ENCODE peak calls at places on chromosomes 5 and 9, in eight cellular contexts. T is MM.1S, R is GM23248, F is HCT116, B is SK-N-SH, Y is neural progenitor cell, A is hepatocyte, Q is PC-3. K is an unnamed sample. For H3K9me3, the result is how much of the 10 kb centered on the place peaks cover.

GRCh38 chr9:114385412-114386181 is 2.2 kb downstream of the AKNA start:
- DNase-seq in R (peak), T (peak), F (peak), Q (peak), A (peak), B (no peak), Y (no peak), K (peak)

GRCh38 chr5:37370550-37370863 is 399 bp downstream of the NUP155 start:
- DNase-seq in A (no peak), R (peak), B (peak), Q (no peak), Y (no peak), T (no peak), F (no peak), K (no peak)

GRCh38 chr5:38616061-38616460 is 59.6 kb upstream of the LIFR start:
- DNase-seq in R (peak), Q (no peak), Y (no peak), A (no peak), F (no peak), T (no peak), B (no peak), K (no peak)

GRCh38 chr5:61280205-61280604 is 51.9 kb upstream of the ZSWIM6 start:
- DNase-seq in A (peak), F (peak), T (no peak), Q (peak), Y (no peak), B (no peak), R (peak), K (no peak)

GRCh38 chr5:171201285-171201684 is 107.8 kb upstream of the TLX3 start:
- DNase-seq in B (peak), A (no peak), T (no peak), Y (peak), Q (no peak), R (no peak), F (no peak), K (no peak)

GRCh38 chr9:17135578-17135904 is 701 bp downstream of the CNTLN start:
- DNase-seq in Q (peak), A (no peak), F (no peak), T (peak), B (no peak), R (no peak), Y (no peak), K (no peak)

GRCh38 chr5:73327908-73328455 is 120.6 kb downstream of the FOXD1 start:
- DNase-seq in B (no peak), R (peak), F (peak), Q (peak), T (no peak), Y (no peak), A (no peak), K (no peak)

GRCh38 chr5:143648696-143649095 is 163.3 kb upstream of the HMHB1 start:
- DNase-seq in B (peak), F (no peak), T (no peak), A (no peak), Y (no peak), Q (no peak), R (no peak), K (no peak)

GRCh38 chr5:159906463-159906862 is 9.8 kb upstream of the ADRA1B start:
- DNase-seq in A (no peak), B (no peak), R (no peak), Q (no peak), F (no peak), T (no peak), Y (no peak), K (no peak)

GRCh38 chr5:150108711-150109605 is 22.6 kb upstream of the CSF1R start:
- DNase-seq in Y (no peak), T (no peak), B (peak), F (no peak), R (no peak), Q (no peak), A (no peak), K (no peak)

GRCh38 chr5:96721351-96721970 is 59.3 kb downstream of the CAST start:
- DNase-seq in Q (no peak), T (no peak), F (no peak), R (peak), A (no peak), Y (no peak), B (no peak), K (no peak)

GRCh38 chr9:93427655-93428379 is 23.7 kb upstream of the FAM120A start:
- DNase-seq in T (no peak), B (no peak), F (no peak), Q (no peak), Y (peak), R (no peak), A (no peak), K (no peak)

GRCh38 chr9:68844623-68845612 is 139.9 kb downstream of the PIP5K1B start:
- DNase-seq in A (peak), F (peak), Y (peak), R (peak), B (peak), T (peak), Q (peak), K (peak)

GRCh38 chr5:31412324-31412723 is 119.6 kb downstream of the DROSHA start:
- DNase-seq in B (no peak), R (peak), A (no peak), T (no peak), F (no peak), Q (no peak), Y (no peak), K (no peak)

GRCh38 chr9:116124472-116125040 is 29.0 kb upstream of the PAPPA start:
- DNase-seq in Q (no peak), Y (no peak), A (no peak), B (no peak), R (peak), T (no peak), F (no peak), K (no peak)

GRCh38 chr5:124963236-124963929 is 216.9 kb upstream of the ZNF608 start:
- DNase-seq in Y (peak), A (peak), B (no peak), F (no peak), Q (peak), T (no peak), R (peak), K (no peak)

GRCh38 chr5:127303404-127303803 is 12.8 kb downstream of the MEGF10 start:
- DNase-seq in A (no peak), Y (no peak), F (no peak), Q (no peak), T (no peak), B (no peak), R (no peak), K (no peak)

GRCh38 chr9:103789686-103790085 is 304.4 kb upstream of the SMC2 start:
- DNase-seq in B (no peak), A (peak), Y (peak), Q (peak), R (peak), T (peak), F (no peak), K (peak)

GRCh38 chr5:165334186-165334585 is 1828.8 kb downstream of the MAT2B start:
- DNase-seq in F (no peak), A (no peak), Q (peak), T (no peak), B (no peak), R (no peak), Y (no peak), K (no peak)

GRCh38 chr5:177334155-177334551 is 17.3 kb downstream of the LMAN2 start:
- DNase-seq in T (no peak), R (no peak), B (no peak), Q (no peak), F (no peak), Y (no peak), A (no peak), K (no peak)

GRCh38 chr5:27241564-27242257 is 203.3 kb upstream of the CDH9 start:
- DNase-seq in A (peak), Y (no peak), Q (peak), B (no peak), F (no peak), T (peak), R (peak), K (no peak)

GRCh38 chr5:174514325-174514724 is 210.1 kb upstream of the MSX2 start:
- DNase-seq in R (no peak), T (no peak), A (no peak), Y (peak), Q (no peak), F (no peak), B (no peak), K (no peak)

GRCh38 chr9:69223605-69224004 is 49.5 kb downstream of the TJP2 start:
- DNase-seq in R (peak), T (no peak), Y (peak), F (peak), A (peak), Q (peak), B (peak), K (peak)

GRCh38 chr9:116700882-116701836 is 14.1 kb downstream of the TRIM32 start:
- DNase-seq in A (no peak), T (no peak), R (no peak), Y (no peak), Q (no peak), B (no peak), F (no peak), K (no peak)

GRCh38 chr9:88198346-88198807 is 60.1 kb upstream of the SPATA31C2 start:
- DNase-seq in Y (no peak), F (no peak), Q (peak), T (no peak), R (peak), B (no peak), A (peak), K (peak)

GRCh38 chr9:128456613-128457061 is 831 bp downstream of the ODF2 start:
- DNase-seq in Y (peak), Q (peak), T (peak), A (peak), F (peak), R (peak), B (peak), K (peak)

GRCh38 chr5:83586874-83587776 is 115.6 kb downstream of the VCAN start:
- DNase-seq in Q (no peak), B (no peak), Y (no peak), A (no peak), F (no peak), T (no peak), R (peak), K (no peak)

GRCh38 chr5:83589786-83590185 is 118.2 kb downstream of the VCAN start:
- DNase-seq in T (no peak), B (no peak), Y (no peak), A (no peak), R (no peak), Q (no peak), F (no peak), K (no peak)

DNA sequence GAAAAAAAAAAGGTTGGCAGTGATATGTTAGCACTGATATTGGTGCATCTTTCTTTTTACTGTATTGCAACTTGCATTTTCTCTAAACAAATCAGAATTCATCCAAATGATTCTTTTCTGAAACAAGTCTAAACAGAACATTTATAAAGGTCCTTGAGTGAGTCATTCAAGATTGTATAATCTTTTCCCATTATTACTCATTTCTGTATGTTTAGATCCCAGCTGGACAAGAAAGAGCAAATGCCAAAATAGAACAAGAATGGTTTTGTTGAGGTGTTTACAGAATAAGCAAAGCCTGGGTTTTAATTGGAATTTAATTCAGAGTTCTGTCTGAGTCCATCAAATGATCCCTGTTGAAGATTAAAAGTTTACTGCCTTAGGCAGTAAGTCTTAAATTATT is 112.3 kb downstream of the VCAN start:
- DNase-seq in Y (no peak), T (no peak), B (no peak), F (no peak), A (no peak), R (peak), Q (peak), K (no peak)
- TF ChIP-seq EZH2phosphoT487 in Y (no peak), T (no peak), B (no peak), F (no peak), A (no peak), R (no peak), Q (no peak), K (no peak)

GRCh38 chr9:99000480-99001395 is 57.0 kb downstream of the COL15A1 start:
- DNase-seq in F (peak), R (peak), Y (peak), B (peak), A (peak), T (peak), Q (peak), K (peak)
- H3K9me3 ChIP-seq in F (under half), R (under half), Y (under half), B (under half), A (under half), T (under half), Q (under half), K (under half)

GRCh38 chr5:460413-460700 is 17.4 kb downstream of the EXOC3 start:
- DNase-seq in B (no peak), Q (no peak), A (no peak), Y (no peak), F (no peak), R (no peak), T (no peak), K (no peak)
- TF ChIP-seq EZH2phosphoT487 in B (no peak), Q (no peak), A (no peak), Y (no peak), F (no peak), R (no peak), T (no peak), K (no peak)

GRCh38 chr5:76439201-76439600 is 36.1 kb downstream of the IQGAP2 start:
- DNase-seq in F (no peak), Y (no peak), T (no peak), Q (no peak), B (no peak), A (no peak), R (no peak), K (no peak)

GRCh38 chr5:76441890-76442673 is 39.0 kb downstream of the IQGAP2 start:
- DNase-seq in F (no peak), T (no peak), B (no peak), Q (no peak), A (no peak), Y (no peak), R (no peak), K (no peak)

GRCh38 chr5:76439929-76440328 is 36.8 kb downstream of the IQGAP2 start:
- DNase-seq in R (no peak), F (no peak), Q (no peak), B (no peak), T (no peak), A (no peak), Y (no peak), K (no peak)

GRCh38 chr5:76441101-76441500 is 38.0 kb downstream of the IQGAP2 start:
- DNase-seq in Q (no peak), R (no peak), F (no peak), B (no peak), A (no peak), Y (no peak), T (no peak), K (no peak)

GRCh38 chr5:76438025-76438424 is 34.9 kb downstream of the IQGAP2 start:
- DNase-seq in A (no peak), B (no peak), R (no peak), F (no peak), Y (no peak), T (no peak), Q (no peak), K (no peak)
- H3K9me3 ChIP-seq in A (under half), B (under half), R (under half), F (under half), Y (under half), T (under half), Q (under half), K (under half)

GRCh38 chr5:169302491-169303118 is 1.7 kb upstream of the SLIT3 start:
- DNase-seq in T (peak), F (peak), A (peak), Q (peak), Y (peak), B (peak), R (peak), K (peak)
- TF ChIP-seq EZH2phosphoT487 in T (no peak), F (no peak), A (no peak), Q (no peak), Y (no peak), B (no peak), R (no peak), K (no peak)